ENCODE peak calls at places on chromosomes 5 and 9, in ten cellular contexts. One of them, this sample, is unnamed. For H3K4me1, the result is how much of the 10 kb centered on the place peaks cover.

GRCh38 chr9:137085918-137086530 is 761 bp upstream of the MAN1B1 start:
- DNase-seq in CD4-positive, CD25-positive, alpha-beta regulatory T cell: no peak
- DNase-seq in GM23338: peak
- DNase-seq in neural progenitor cell: peak
- DNase-seq in H9: no peak
- DNase-seq in CD8-positive, alpha-beta memory T cell: no peak
- DNase-seq in CD8-positive, alpha-beta T cell: peak
- DNase-seq in SJCRH30: peak
- DNase-seq in transverse colon: peak
- DNase-seq in tibial artery: peak
- DNase-seq in this sample: peak

GRCh38 chr9:34554211-34555001 is 31.6 kb upstream of the ENHO start:
- DNase-seq in H9: no peak
- DNase-seq in CD8-positive, alpha-beta T cell: no peak
- DNase-seq in transverse colon: no peak
- DNase-seq in neural progenitor cell: no peak
- DNase-seq in tibial artery: no peak
- DNase-seq in SJCRH30: peak
- DNase-seq in CD8-positive, alpha-beta memory T cell: no peak
- DNase-seq in GM23338: no peak
- DNase-seq in CD4-positive, CD25-positive, alpha-beta regulatory T cell: no peak
- DNase-seq in this sample: no peak

GRCh38 chr5:160237571-160238093 is 8.3 kb downstream of the FABP6 start:
- DNase-seq in neural progenitor cell: no peak
- DNase-seq in tibial artery: no peak
- DNase-seq in SJCRH30: no peak
- DNase-seq in CD4-positive, CD25-positive, alpha-beta regulatory T cell: no peak
- DNase-seq in GM23338: peak
- DNase-seq in CD8-positive, alpha-beta memory T cell: no peak
- DNase-seq in H9: peak
- DNase-seq in transverse colon: no peak
- DNase-seq in CD8-positive, alpha-beta T cell: no peak
- DNase-seq in this sample: no peak

GRCh38 chr9:135970128-135970815 is 9.1 kb upstream of the UBAC1 start:
- DNase-seq in SJCRH30: no peak
- DNase-seq in GM23338: no peak
- DNase-seq in CD4-positive, CD25-positive, alpha-beta regulatory T cell: no peak
- DNase-seq in CD8-positive, alpha-beta T cell: no peak
- DNase-seq in neural progenitor cell: no peak
- DNase-seq in H9: no peak
- DNase-seq in CD8-positive, alpha-beta memory T cell: no peak
- DNase-seq in transverse colon: no peak
- DNase-seq in tibial artery: no peak
- DNase-seq in this sample: no peak

GRCh38 chr5:34656700-34657549 is 797 bp downstream of the RAI14 start:
- DNase-seq in CD8-positive, alpha-beta T cell: no peak
- DNase-seq in tibial artery: no peak
- DNase-seq in H9: no peak
- DNase-seq in GM23338: peak
- DNase-seq in SJCRH30: peak
- DNase-seq in transverse colon: peak
- DNase-seq in CD8-positive, alpha-beta memory T cell: no peak
- DNase-seq in CD4-positive, CD25-positive, alpha-beta regulatory T cell: no peak
- DNase-seq in neural progenitor cell: peak
- DNase-seq in this sample: no peak

GRCh38 chr5:76403963-76404693 is 1.0 kb downstream of the IQGAP2 start:
- DNase-seq in H9: peak
- DNase-seq in CD4-positive, CD25-positive, alpha-beta regulatory T cell: peak
- DNase-seq in SJCRH30: no peak
- DNase-seq in CD8-positive, alpha-beta memory T cell: peak
- DNase-seq in CD8-positive, alpha-beta T cell: peak
- DNase-seq in tibial artery: peak
- DNase-seq in neural progenitor cell: peak
- DNase-seq in transverse colon: peak
- DNase-seq in GM23338: peak
- DNase-seq in this sample: peak

GRCh38 chr9:78714591-78714990 is 417.7 kb downstream of the PSAT1 start:
- DNase-seq in transverse colon: no peak
- DNase-seq in CD4-positive, CD25-positive, alpha-beta regulatory T cell: no peak
- DNase-seq in tibial artery: no peak
- DNase-seq in CD8-positive, alpha-beta memory T cell: no peak
- DNase-seq in neural progenitor cell: no peak
- DNase-seq in H9: no peak
- DNase-seq in CD8-positive, alpha-beta T cell: no peak
- DNase-seq in GM23338: no peak
- DNase-seq in SJCRH30: no peak
- DNase-seq in this sample: no peak

GRCh38 chr5:107668154-107668932 is 2.4 kb downstream of the EFNA5 start:
- DNase-seq in CD8-positive, alpha-beta T cell: no peak
- DNase-seq in SJCRH30: no peak
- DNase-seq in neural progenitor cell: no peak
- DNase-seq in tibial artery: no peak
- DNase-seq in transverse colon: no peak
- DNase-seq in GM23338: no peak
- DNase-seq in CD4-positive, CD25-positive, alpha-beta regulatory T cell: no peak
- DNase-seq in H9: no peak
- DNase-seq in CD8-positive, alpha-beta memory T cell: no peak
- DNase-seq in this sample: no peak

GRCh38 chr9:129483467-129484324 is 137.2 kb downstream of the C9orf50 start:
- DNase-seq in neural progenitor cell: peak
- DNase-seq in H9: no peak
- DNase-seq in tibial artery: peak
- DNase-seq in CD4-positive, CD25-positive, alpha-beta regulatory T cell: no peak
- DNase-seq in SJCRH30: no peak
- DNase-seq in CD8-positive, alpha-beta memory T cell: no peak
- DNase-seq in transverse colon: peak
- DNase-seq in CD8-positive, alpha-beta T cell: no peak
- DNase-seq in GM23338: peak
- DNase-seq in this sample: peak

GRCh38 chr5:176927562-176927961 is 28.4 kb upstream of the HK3 start:
- DNase-seq in tibial artery: no peak
- DNase-seq in GM23338: no peak
- DNase-seq in CD8-positive, alpha-beta memory T cell: no peak
- DNase-seq in CD4-positive, CD25-positive, alpha-beta regulatory T cell: no peak
- DNase-seq in CD8-positive, alpha-beta T cell: no peak
- DNase-seq in SJCRH30: no peak
- DNase-seq in neural progenitor cell: no peak
- DNase-seq in transverse colon: no peak
- DNase-seq in H9: no peak
- DNase-seq in this sample: no peak

DNA sequence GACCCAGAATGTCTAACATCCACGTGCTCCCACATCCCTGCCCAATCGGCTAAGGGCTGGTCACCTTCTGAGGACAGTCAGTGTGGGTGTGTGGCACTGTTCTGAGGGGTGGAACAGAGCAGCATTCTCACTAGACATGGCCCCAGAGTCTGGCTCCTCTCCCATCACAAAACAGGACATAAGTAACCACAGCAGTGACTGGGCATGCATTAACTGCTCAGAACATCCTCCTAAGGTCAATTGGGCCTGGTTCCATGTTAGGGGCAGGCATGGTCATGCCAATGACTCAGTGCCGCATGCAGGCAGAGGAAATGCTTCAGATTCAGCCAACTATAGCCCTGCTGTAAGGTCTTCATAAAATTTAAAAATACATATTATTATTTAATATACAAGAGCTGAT is 12.9 kb downstream of the MACROH2A1 start:
- DNase-seq in CD4-positive, CD25-positive, alpha-beta regulatory T cell: no peak
- DNase-seq in transverse colon: no peak
- DNase-seq in CD8-positive, alpha-beta T cell: no peak
- DNase-seq in SJCRH30: no peak
- DNase-seq in neural progenitor cell: no peak
- DNase-seq in GM23338: no peak
- DNase-seq in H9: no peak
- DNase-seq in tibial artery: no peak
- DNase-seq in CD8-positive, alpha-beta memory T cell: no peak
- DNase-seq in this sample: no peak
- H3K4me1 ChIP-seq in CD4-positive, CD25-positive, alpha-beta regulatory T cell: under half
- H3K4me1 ChIP-seq in transverse colon: under half
- H3K4me1 ChIP-seq in CD8-positive, alpha-beta T cell: under half
- H3K4me1 ChIP-seq in SJCRH30: under half
- H3K4me1 ChIP-seq in neural progenitor cell: under half
- H3K4me1 ChIP-seq in GM23338: under half
- H3K4me1 ChIP-seq in H9: under half
- H3K4me1 ChIP-seq in tibial artery: under half
- H3K4me1 ChIP-seq in CD8-positive, alpha-beta memory T cell: under half
- H3K4me1 ChIP-seq in this sample: under half

DNA sequence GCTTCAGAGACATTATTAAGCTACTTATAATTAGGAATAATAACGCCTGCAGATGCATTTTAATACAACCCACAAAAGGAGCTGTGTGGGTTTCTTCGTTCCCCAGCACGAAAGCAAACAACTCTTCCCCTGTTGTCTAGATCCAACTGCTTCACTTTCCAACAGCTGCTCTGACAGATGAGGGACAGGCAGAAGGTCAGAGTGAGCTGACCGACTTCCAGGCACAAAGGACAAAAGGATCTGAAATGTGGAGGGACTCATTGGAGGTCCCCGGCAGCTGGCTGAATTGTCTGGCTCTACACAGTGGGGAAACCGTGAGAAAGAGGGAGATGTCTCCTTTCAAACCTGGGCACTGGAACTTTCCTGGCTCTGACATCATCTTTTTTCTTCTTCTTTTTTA is 79.1 kb upstream of the ALDH1B1 start:
- DNase-seq in CD8-positive, alpha-beta memory T cell: no peak
- DNase-seq in SJCRH30: peak
- DNase-seq in tibial artery: no peak
- DNase-seq in transverse colon: no peak
- DNase-seq in H9: no peak
- DNase-seq in CD8-positive, alpha-beta T cell: no peak
- DNase-seq in GM23338: no peak
- DNase-seq in CD4-positive, CD25-positive, alpha-beta regulatory T cell: no peak
- DNase-seq in neural progenitor cell: no peak
- DNase-seq in this sample: no peak
- H3K27ac ChIP-seq in CD8-positive, alpha-beta memory T cell: no peak
- H3K27ac ChIP-seq in SJCRH30: peak
- H3K27ac ChIP-seq in tibial artery: no peak
- H3K27ac ChIP-seq in transverse colon: no peak
- H3K27ac ChIP-seq in H9: no peak
- H3K27ac ChIP-seq in CD8-positive, alpha-beta T cell: no peak
- H3K27ac ChIP-seq in GM23338: no peak
- H3K27ac ChIP-seq in CD4-positive, CD25-positive, alpha-beta regulatory T cell: no peak
- H3K27ac ChIP-seq in neural progenitor cell: no peak
- H3K27ac ChIP-seq in this sample: no peak

DNA sequence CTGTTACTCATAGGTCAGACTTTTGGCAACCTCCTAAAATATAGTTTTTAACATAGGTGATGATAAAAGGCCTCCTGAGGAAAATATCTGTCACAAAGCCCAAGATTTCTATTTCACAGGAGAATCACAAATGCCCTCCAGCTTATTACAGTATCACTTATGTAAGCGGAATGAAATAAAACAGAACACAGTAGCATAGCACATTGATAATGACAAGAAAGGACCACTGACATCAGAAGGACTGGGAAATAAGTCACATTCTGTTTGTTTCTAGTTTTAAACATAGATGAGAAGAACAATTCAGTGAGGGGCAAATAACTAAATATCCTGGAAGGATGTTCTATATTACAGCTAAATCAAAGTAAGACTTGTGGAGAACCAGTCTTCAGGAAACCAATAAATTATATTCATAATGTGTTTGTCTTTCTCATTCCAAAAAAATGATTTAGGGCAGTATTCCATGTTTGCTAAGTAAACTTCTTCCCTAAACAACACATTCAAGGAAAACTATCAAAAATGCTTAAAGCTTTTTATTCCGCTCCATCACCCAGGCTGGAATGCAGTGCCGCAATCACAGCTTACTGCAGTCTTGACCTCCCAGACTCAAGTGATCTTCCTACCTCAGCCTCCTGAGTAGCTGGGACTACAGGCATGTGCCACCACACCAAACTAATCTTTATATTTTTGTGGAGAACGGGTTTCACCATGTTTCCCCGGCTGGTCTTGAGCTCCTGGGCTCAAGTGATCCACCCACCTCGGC is 20.8 kb upstream of the CTNNAL1 start:
- DNase-seq in CD4-positive, CD25-positive, alpha-beta regulatory T cell: no peak
- DNase-seq in SJCRH30: no peak
- DNase-seq in neural progenitor cell: no peak
- DNase-seq in transverse colon: no peak
- DNase-seq in GM23338: no peak
- DNase-seq in CD8-positive, alpha-beta T cell: no peak
- DNase-seq in H9: no peak
- DNase-seq in tibial artery: no peak
- DNase-seq in CD8-positive, alpha-beta memory T cell: no peak
- DNase-seq in this sample: no peak
- H3K4me1 ChIP-seq in CD4-positive, CD25-positive, alpha-beta regulatory T cell: under half
- H3K4me1 ChIP-seq in SJCRH30: under half
- H3K4me1 ChIP-seq in neural progenitor cell: under half
- H3K4me1 ChIP-seq in transverse colon: under half
- H3K4me1 ChIP-seq in GM23338: under half
- H3K4me1 ChIP-seq in CD8-positive, alpha-beta T cell: under half
- H3K4me1 ChIP-seq in H9: under half
- H3K4me1 ChIP-seq in tibial artery: under half
- H3K4me1 ChIP-seq in CD8-positive, alpha-beta memory T cell: under half
- H3K4me1 ChIP-seq in this sample: under half

GRCh38 chr5:117488976-117489500 is 914.4 kb upstream of the SEMA6A start:
- DNase-seq in CD8-positive, alpha-beta T cell: no peak
- DNase-seq in transverse colon: no peak
- DNase-seq in H9: no peak
- DNase-seq in CD8-positive, alpha-beta memory T cell: no peak
- DNase-seq in SJCRH30: peak
- DNase-seq in tibial artery: no peak
- DNase-seq in neural progenitor cell: no peak
- DNase-seq in GM23338: no peak
- DNase-seq in CD4-positive, CD25-positive, alpha-beta regulatory T cell: no peak
- DNase-seq in this sample: no peak

GRCh38 chr5:117486291-117486690 is 911.7 kb upstream of the SEMA6A start:
- DNase-seq in H9: no peak
- DNase-seq in neural progenitor cell: no peak
- DNase-seq in transverse colon: no peak
- DNase-seq in tibial artery: no peak
- DNase-seq in GM23338: no peak
- DNase-seq in CD8-positive, alpha-beta T cell: no peak
- DNase-seq in CD4-positive, CD25-positive, alpha-beta regulatory T cell: no peak
- DNase-seq in CD8-positive, alpha-beta memory T cell: no peak
- DNase-seq in SJCRH30: no peak
- DNase-seq in this sample: no peak

GRCh38 chr5:117487556-117487955 is 912.9 kb upstream of the SEMA6A start:
- DNase-seq in CD8-positive, alpha-beta T cell: no peak
- DNase-seq in H9: no peak
- DNase-seq in GM23338: no peak
- DNase-seq in transverse colon: no peak
- DNase-seq in CD8-positive, alpha-beta memory T cell: no peak
- DNase-seq in neural progenitor cell: no peak
- DNase-seq in CD4-positive, CD25-positive, alpha-beta regulatory T cell: no peak
- DNase-seq in tibial artery: no peak
- DNase-seq in SJCRH30: no peak
- DNase-seq in this sample: no peak

DNA sequence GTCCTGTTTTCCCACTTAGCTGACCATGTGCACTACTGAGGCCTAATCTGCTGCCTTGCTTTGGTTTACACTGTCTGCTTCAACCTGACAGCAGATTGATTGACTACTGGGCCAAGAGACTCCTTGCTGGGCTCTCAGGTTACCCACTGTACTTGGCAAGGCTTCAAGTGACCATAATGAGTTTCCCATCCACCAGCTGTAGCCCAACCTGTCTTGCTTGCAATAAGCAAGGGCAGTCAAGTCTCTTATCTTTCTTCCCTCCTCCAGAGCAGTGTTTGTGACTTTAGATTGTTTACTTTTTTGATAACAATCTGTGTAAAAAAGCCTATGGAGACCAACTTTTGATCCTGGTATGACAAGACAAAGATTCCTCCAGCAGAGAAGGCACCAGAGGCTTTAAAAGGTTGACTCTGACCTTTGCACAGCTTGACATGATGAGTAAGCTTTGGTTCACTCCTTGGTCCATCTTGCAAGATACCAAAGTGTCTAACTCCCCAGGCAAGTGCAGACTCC is 912.3 kb upstream of the SEMA6A start:
- DNase-seq in H9: no peak
- DNase-seq in GM23338: no peak
- DNase-seq in tibial artery: no peak
- DNase-seq in CD8-positive, alpha-beta T cell: no peak
- DNase-seq in neural progenitor cell: no peak
- DNase-seq in SJCRH30: no peak
- DNase-seq in transverse colon: peak
- DNase-seq in CD4-positive, CD25-positive, alpha-beta regulatory T cell: no peak
- DNase-seq in CD8-positive, alpha-beta memory T cell: no peak
- DNase-seq in this sample: no peak
- H3K27ac ChIP-seq in H9: no peak
- H3K27ac ChIP-seq in GM23338: no peak
- H3K27ac ChIP-seq in tibial artery: no peak
- H3K27ac ChIP-seq in CD8-positive, alpha-beta T cell: no peak
- H3K27ac ChIP-seq in neural progenitor cell: no peak
- H3K27ac ChIP-seq in SJCRH30: no peak
- H3K27ac ChIP-seq in transverse colon: no peak
- H3K27ac ChIP-seq in CD4-positive, CD25-positive, alpha-beta regulatory T cell: no peak
- H3K27ac ChIP-seq in CD8-positive, alpha-beta memory T cell: no peak
- H3K27ac ChIP-seq in this sample: no peak

This sample was measured in small intestine.